ENCODE peak calls at places on chromosome 16, in six cellular contexts. N is NCI-H2081; O is T-cell; B is amniotic stem cell; K is naive thymus-derived CD8-positive, alpha-beta T cell; E is DMS 273 treated with DMSO at 0.1 percent for 48 hours. Y is an unnamed sample.

GRCh38 chr16:31873556-31874353 is at the start of gene ZNF267:
- DNase-seq in N (peak), O (peak), B (peak), K (peak), E (peak), Y (peak)

GRCh38 chr16:87047221-87048037 is 269.8 kb downstream of the C16orf95 start:
- DNase-seq in N (no peak), O (no peak), B (no peak), K (no peak), E (no peak), Y (no peak)

GRCh38 chr16:10078541-10078949 is 103.7 kb downstream of the GRIN2A start:
- DNase-seq in N (no peak), O (no peak), B (no peak), K (no peak), E (no peak), Y (no peak)

GRCh38 chr16:84323626-84324025 is 28.9 kb downstream of the WFDC1 start:
- DNase-seq in N (no peak), O (no peak), B (no peak), K (no peak), E (no peak), Y (no peak)

GRCh38 chr16:15689290-15689689 is 39.2 kb downstream of the NDE1 start:
- DNase-seq in N (no peak), O (no peak), B (no peak), K (no peak), E (no peak), Y (no peak)

GRCh38 chr16:58582971-58583765 is 46.5 kb downstream of the CNOT1 start:
- DNase-seq in N (no peak), O (no peak), B (no peak), K (no peak), E (no peak), Y (no peak)

GRCh38 chr16:18932243-18932997 is 6.2 kb upstream of the SMG1 start:
- DNase-seq in N (no peak), O (no peak), B (no peak), K (no peak), E (no peak), Y (no peak)

GRCh38 chr16:61831351-61831933 is 204.8 kb downstream of the CDH8 start:
- DNase-seq in N (no peak), O (no peak), B (no peak), K (no peak), E (no peak), Y (no peak)

GRCh38 chr16:88638323-88639230 is at the start of gene IL17C:
- DNase-seq in N (peak), O (no peak), B (no peak), K (no peak), E (no peak), Y (no peak)

GRCh38 chr16:87321336-87322107 is 4.3 kb upstream of the C16orf95 start:
- DNase-seq in N (no peak), O (no peak), B (no peak), K (no peak), E (peak), Y (no peak)

GRCh38 chr16:53761967-53762726 is 58.2 kb downstream of the FTO start:
- DNase-seq in N (no peak), O (no peak), B (no peak), K (no peak), E (no peak), Y (no peak)

GRCh38 chr16:67936876-67937605 is 391 bp upstream of the PSMB10 start:
- DNase-seq in N (no peak), O (peak), B (no peak), K (peak), E (no peak), Y (peak)

GRCh38 chr16:66740533-66740932 is 10.9 kb downstream of the DYNC1LI2 start:
- DNase-seq in N (no peak), O (no peak), B (no peak), K (no peak), E (no peak), Y (no peak)

GRCh38 chr16:68347605-68348004 is 36.8 kb downstream of the PRMT7 start:
- DNase-seq in N (no peak), O (no peak), B (no peak), K (no peak), E (no peak), Y (no peak)

GRCh38 chr16:12330977-12331376 is 354.4 kb downstream of the SNX29 start:
- DNase-seq in N (no peak), O (no peak), B (no peak), K (no peak), E (no peak), Y (no peak)

Y was measured in T-helper 2 cell.